ENCODE peak calls at places on chromosomes 4 and X, in nine cellular contexts. One of them, this sample, is unnamed.

GRCh38 chr4:82891728-82892466 is 944 bp upstream of the SEC31A start:
- DNase-seq in stimulated activated CD4-positive, alpha-beta T cell treated with anti-CD3 and anti-CD28 coated beads, Interleukin-12 subunit alpha, Interleukin-12 subunit beta, amount 100 ng/mL, for 4 hours: no peak
- DNase-seq in hepatic stellate cell: no peak
- DNase-seq in SW480: peak; percentile 23
- DNase-seq in fibroblast of the aortic adventitia: peak; percentile 45
- DNase-seq in activated CD4-positive, alpha-beta T cell treated with anti-CD3 and anti-CD28 coated beads, Interleukin-2, amount 10 ng/mL, durations not matched to agents 7 days and 5 days: no peak
- DNase-seq in fibroblast of mammary gland: peak; percentile 37
- DNase-seq in SK-N-DZ: no peak
- DNase-seq in omental fat pad: no peak
- DNase-seq in this sample: no peak

GRCh38 chrX:73851014-73852009 is 288.3 kb downstream of the CHIC1 start:
- DNase-seq in stimulated activated CD4-positive, alpha-beta T cell treated with anti-CD3 and anti-CD28 coated beads, Interleukin-12 subunit alpha, Interleukin-12 subunit beta, amount 100 ng/mL, for 4 hours: no peak
- DNase-seq in fibroblast of mammary gland: peak; percentile 95
- DNase-seq in SK-N-DZ: peak; percentile 93
- DNase-seq in activated CD4-positive, alpha-beta T cell treated with anti-CD3 and anti-CD28 coated beads, Interleukin-2, amount 10 ng/mL, durations not matched to agents 7 days and 5 days: no peak
- DNase-seq in hepatic stellate cell: peak; percentile 77
- DNase-seq in omental fat pad: peak; percentile 54
- DNase-seq in SW480: no peak
- DNase-seq in fibroblast of the aortic adventitia: peak; percentile 95
- DNase-seq in this sample: no peak

GRCh38 chrX:1164322-1165288 is 47.8 kb downstream of the CRLF2 start:
- DNase-seq in omental fat pad: no peak
- DNase-seq in stimulated activated CD4-positive, alpha-beta T cell treated with anti-CD3 and anti-CD28 coated beads, Interleukin-12 subunit alpha, Interleukin-12 subunit beta, amount 100 ng/mL, for 4 hours: no peak
- DNase-seq in hepatic stellate cell: peak; percentile 11
- DNase-seq in fibroblast of the aortic adventitia: no peak
- DNase-seq in fibroblast of mammary gland: no peak
- DNase-seq in SK-N-DZ: no peak
- DNase-seq in activated CD4-positive, alpha-beta T cell treated with anti-CD3 and anti-CD28 coated beads, Interleukin-2, amount 10 ng/mL, durations not matched to agents 7 days and 5 days: peak; percentile 28
- DNase-seq in SW480: no peak
- DNase-seq in this sample: no peak

GRCh38 chrX:71098302-71098701 is 2.7 kb downstream of the FOXO4 start:
- DNase-seq in hepatic stellate cell: no peak
- DNase-seq in omental fat pad: peak; percentile 50
- DNase-seq in SW480: peak; percentile 58
- DNase-seq in SK-N-DZ: peak; percentile 51
- DNase-seq in fibroblast of the aortic adventitia: peak; percentile 34
- DNase-seq in fibroblast of mammary gland: peak; percentile 42
- DNase-seq in activated CD4-positive, alpha-beta T cell treated with anti-CD3 and anti-CD28 coated beads, Interleukin-2, amount 10 ng/mL, durations not matched to agents 7 days and 5 days: peak; percentile 80
- DNase-seq in stimulated activated CD4-positive, alpha-beta T cell treated with anti-CD3 and anti-CD28 coated beads, Interleukin-12 subunit alpha, Interleukin-12 subunit beta, amount 100 ng/mL, for 4 hours: peak; percentile 72
- DNase-seq in this sample: no peak

GRCh38 chr4:169682360-169683047 is 62.1 kb downstream of the CLCN3 start:
- DNase-seq in activated CD4-positive, alpha-beta T cell treated with anti-CD3 and anti-CD28 coated beads, Interleukin-2, amount 10 ng/mL, durations not matched to agents 7 days and 5 days: no peak
- DNase-seq in hepatic stellate cell: no peak
- DNase-seq in fibroblast of the aortic adventitia: no peak
- DNase-seq in omental fat pad: no peak
- DNase-seq in fibroblast of mammary gland: peak; percentile 38
- DNase-seq in SW480: no peak
- DNase-seq in SK-N-DZ: no peak
- DNase-seq in stimulated activated CD4-positive, alpha-beta T cell treated with anti-CD3 and anti-CD28 coated beads, Interleukin-12 subunit alpha, Interleukin-12 subunit beta, amount 100 ng/mL, for 4 hours: no peak
- DNase-seq in this sample: no peak

GRCh38 chrX:136687457-136687856 is 39.5 kb downstream of the CD40LG start:
- DNase-seq in SK-N-DZ: no peak
- DNase-seq in fibroblast of mammary gland: no peak
- DNase-seq in omental fat pad: no peak
- DNase-seq in stimulated activated CD4-positive, alpha-beta T cell treated with anti-CD3 and anti-CD28 coated beads, Interleukin-12 subunit alpha, Interleukin-12 subunit beta, amount 100 ng/mL, for 4 hours: no peak
- DNase-seq in fibroblast of the aortic adventitia: no peak
- DNase-seq in activated CD4-positive, alpha-beta T cell treated with anti-CD3 and anti-CD28 coated beads, Interleukin-2, amount 10 ng/mL, durations not matched to agents 7 days and 5 days: no peak
- DNase-seq in hepatic stellate cell: no peak
- DNase-seq in SW480: no peak
- DNase-seq in this sample: no peak

GRCh38 chr4:61541474-61541873 is 341.3 kb downstream of the ADGRL3 start:
- DNase-seq in hepatic stellate cell: no peak
- DNase-seq in activated CD4-positive, alpha-beta T cell treated with anti-CD3 and anti-CD28 coated beads, Interleukin-2, amount 10 ng/mL, durations not matched to agents 7 days and 5 days: no peak
- DNase-seq in omental fat pad: no peak
- DNase-seq in stimulated activated CD4-positive, alpha-beta T cell treated with anti-CD3 and anti-CD28 coated beads, Interleukin-12 subunit alpha, Interleukin-12 subunit beta, amount 100 ng/mL, for 4 hours: no peak
- DNase-seq in fibroblast of mammary gland: no peak
- DNase-seq in fibroblast of the aortic adventitia: no peak
- DNase-seq in SW480: no peak
- DNase-seq in SK-N-DZ: peak; percentile 32
- DNase-seq in this sample: no peak

GRCh38 chr4:7710576-7711329 is 228.9 kb downstream of the AFAP1 start:
- DNase-seq in fibroblast of the aortic adventitia: no peak
- DNase-seq in SK-N-DZ: no peak
- DNase-seq in hepatic stellate cell: no peak
- DNase-seq in SW480: no peak
- DNase-seq in fibroblast of mammary gland: no peak
- DNase-seq in stimulated activated CD4-positive, alpha-beta T cell treated with anti-CD3 and anti-CD28 coated beads, Interleukin-12 subunit alpha, Interleukin-12 subunit beta, amount 100 ng/mL, for 4 hours: no peak
- DNase-seq in activated CD4-positive, alpha-beta T cell treated with anti-CD3 and anti-CD28 coated beads, Interleukin-2, amount 10 ng/mL, durations not matched to agents 7 days and 5 days: no peak
- DNase-seq in omental fat pad: no peak
- DNase-seq in this sample: no peak

GRCh38 chr4:105140684-105141490 is 5.8 kb upstream of the TET2 start:
- DNase-seq in fibroblast of mammary gland: peak; percentile 52
- DNase-seq in hepatic stellate cell: no peak
- DNase-seq in stimulated activated CD4-positive, alpha-beta T cell treated with anti-CD3 and anti-CD28 coated beads, Interleukin-12 subunit alpha, Interleukin-12 subunit beta, amount 100 ng/mL, for 4 hours: peak; percentile 15
- DNase-seq in omental fat pad: no peak
- DNase-seq in SW480: peak; percentile 11
- DNase-seq in activated CD4-positive, alpha-beta T cell treated with anti-CD3 and anti-CD28 coated beads, Interleukin-2, amount 10 ng/mL, durations not matched to agents 7 days and 5 days: peak; percentile 60
- DNase-seq in fibroblast of the aortic adventitia: peak; percentile 42
- DNase-seq in SK-N-DZ: peak; percentile 21
- DNase-seq in this sample: no peak

GRCh38 chrX:133657455-133657854 is 242.2 kb upstream of the GPC4 start:
- DNase-seq in SW480: no peak
- DNase-seq in stimulated activated CD4-positive, alpha-beta T cell treated with anti-CD3 and anti-CD28 coated beads, Interleukin-12 subunit alpha, Interleukin-12 subunit beta, amount 100 ng/mL, for 4 hours: no peak
- DNase-seq in fibroblast of the aortic adventitia: no peak
- DNase-seq in fibroblast of mammary gland: no peak
- DNase-seq in hepatic stellate cell: no peak
- DNase-seq in activated CD4-positive, alpha-beta T cell treated with anti-CD3 and anti-CD28 coated beads, Interleukin-2, amount 10 ng/mL, durations not matched to agents 7 days and 5 days: no peak
- DNase-seq in omental fat pad: no peak
- DNase-seq in SK-N-DZ: no peak
- DNase-seq in this sample: no peak

GRCh38 chr4:32735856-32736590 is 2015.9 kb downstream of the PCDH7 start:
- DNase-seq in hepatic stellate cell: no peak
- DNase-seq in stimulated activated CD4-positive, alpha-beta T cell treated with anti-CD3 and anti-CD28 coated beads, Interleukin-12 subunit alpha, Interleukin-12 subunit beta, amount 100 ng/mL, for 4 hours: no peak
- DNase-seq in omental fat pad: no peak
- DNase-seq in activated CD4-positive, alpha-beta T cell treated with anti-CD3 and anti-CD28 coated beads, Interleukin-2, amount 10 ng/mL, durations not matched to agents 7 days and 5 days: no peak
- DNase-seq in SK-N-DZ: no peak
- DNase-seq in SW480: no peak
- DNase-seq in fibroblast of mammary gland: no peak
- DNase-seq in fibroblast of the aortic adventitia: no peak
- DNase-seq in this sample: no peak

GRCh38 chrX:56069299-56069941 is 162.7 kb upstream of the KLF8 start:
- DNase-seq in SW480: no peak
- DNase-seq in SK-N-DZ: no peak
- DNase-seq in fibroblast of mammary gland: no peak
- DNase-seq in fibroblast of the aortic adventitia: no peak
- DNase-seq in omental fat pad: no peak
- DNase-seq in hepatic stellate cell: no peak
- DNase-seq in activated CD4-positive, alpha-beta T cell treated with anti-CD3 and anti-CD28 coated beads, Interleukin-2, amount 10 ng/mL, durations not matched to agents 7 days and 5 days: no peak
- DNase-seq in stimulated activated CD4-positive, alpha-beta T cell treated with anti-CD3 and anti-CD28 coated beads, Interleukin-12 subunit alpha, Interleukin-12 subunit beta, amount 100 ng/mL, for 4 hours: no peak
- DNase-seq in this sample: no peak

GRCh38 chrX:9466115-9466495 is 1.2 kb downstream of the TBL1X start:
- DNase-seq in SK-N-DZ: peak; percentile 37
- DNase-seq in fibroblast of mammary gland: peak; percentile 22
- DNase-seq in fibroblast of the aortic adventitia: no peak
- DNase-seq in stimulated activated CD4-positive, alpha-beta T cell treated with anti-CD3 and anti-CD28 coated beads, Interleukin-12 subunit alpha, Interleukin-12 subunit beta, amount 100 ng/mL, for 4 hours: peak; percentile 11
- DNase-seq in omental fat pad: no peak
- DNase-seq in activated CD4-positive, alpha-beta T cell treated with anti-CD3 and anti-CD28 coated beads, Interleukin-2, amount 10 ng/mL, durations not matched to agents 7 days and 5 days: peak; percentile 16
- DNase-seq in SW480: peak; percentile 36
- DNase-seq in hepatic stellate cell: peak; percentile 33
- DNase-seq in this sample: peak; percentile 27

GRCh38 chr4:158948071-158948470 is 154.8 kb upstream of the RAPGEF2 start:
- DNase-seq in activated CD4-positive, alpha-beta T cell treated with anti-CD3 and anti-CD28 coated beads, Interleukin-2, amount 10 ng/mL, durations not matched to agents 7 days and 5 days: no peak
- DNase-seq in omental fat pad: no peak
- DNase-seq in stimulated activated CD4-positive, alpha-beta T cell treated with anti-CD3 and anti-CD28 coated beads, Interleukin-12 subunit alpha, Interleukin-12 subunit beta, amount 100 ng/mL, for 4 hours: no peak
- DNase-seq in SW480: no peak
- DNase-seq in hepatic stellate cell: no peak
- DNase-seq in fibroblast of the aortic adventitia: no peak
- DNase-seq in SK-N-DZ: no peak
- DNase-seq in fibroblast of mammary gland: no peak
- DNase-seq in this sample: no peak

This sample was measured in breast epithelium.